ENCODE peak calls at places on chromosome 22, in five cellular contexts. Q is dermis blood vessel endothelial cell, O is BE2C, A is Ammon's horn, U is NCI-H1105 treated with DMSO at 0.1 percent for 48 hours. J is an unnamed sample.

GRCh38 chr22:16844529-16844928 is 19.3 kb upstream of the XKR3 start:
- DNase-seq in A (no peak), U (no peak), O (no peak), Q (no peak), J (no peak)

GRCh38 chr22:24752091-24752623 is 22.4 kb downstream of the PIWIL3 start:
- DNase-seq in A (no peak), O (no peak), U (no peak), Q (no peak), J (no peak)

GRCh38 chr22:50314455-50315288 is 7.2 kb upstream of the PLXNB2 start:
- DNase-seq in Q (peak; percentile 70), U (no peak), O (peak; percentile 19), A (peak; percentile 46), J (peak; percentile 32)

GRCh38 chr22:38485783-38486182 is 17.9 kb downstream of the KDELR3 start:
- DNase-seq in Q (no peak), U (no peak), A (no peak), O (no peak), J (no peak)

GRCh38 chr22:36027960-36028645 is 521 bp downstream of the RBFOX2 start:
- DNase-seq in A (peak; percentile 18), Q (no peak), O (no peak), U (peak; percentile 51), J (no peak)

GRCh38 chr22:43183496-43184263 is 3.3 kb downstream of the TTLL12 start:
- DNase-seq in O (no peak), A (no peak), Q (peak; percentile 91), U (no peak), J (no peak)

GRCh38 chr22:34800265-34800664 is 265.7 kb upstream of the ISX start:
- DNase-seq in Q (no peak), O (no peak), A (no peak), U (peak; percentile 33), J (no peak)

GRCh38 chr22:20128902-20129746 is 2.5 kb upstream of the ZDHHC8 start:
- DNase-seq in O (peak; percentile 74), U (peak; percentile 17), Q (peak; percentile 74), A (peak; percentile 74), J (no peak)